ENCODE peak calls at places on chromosomes 1 and 21, in four cellular contexts. Q is H1, I is HepG2, K is GM12878. P is an unnamed sample.

GRCh38 chr1:186876436-186876835 is 47.7 kb downstream of the PLA2G4A start:
- DNase-seq in Q (no peak), I (no peak), K (no peak), P (no peak)

GRCh38 chr1:33758698-33759097 is 105.2 kb upstream of the HMGB4 start:
- DNase-seq in Q (no peak), I (no peak), K (no peak), P (no peak)

GRCh38 chr1:211726467-211726866 is 51.0 kb upstream of the NEK2 start:
- DNase-seq in Q (no peak), I (no peak), K (no peak), P (no peak)

GRCh38 chr1:94463765-94464330 is 45.7 kb downstream of the ABCD3 start:
- DNase-seq in Q (no peak), I (peak; percentile 71), K (no peak), P (peak; percentile 28)

GRCh38 chr1:117682372-117682771 is 76.5 kb downstream of the TENT5C start:
- DNase-seq in Q (no peak), I (no peak), K (no peak), P (no peak)

GRCh38 chr1:181111559-181111958 is 23.1 kb downstream of the IER5 start:
- DNase-seq in Q (no peak), I (peak; percentile 13), K (no peak), P (no peak)

GRCh38 chr1:55288245-55288644 is 73.1 kb upstream of the USP24 start:
- DNase-seq in Q (no peak), I (no peak), K (peak; percentile 55), P (no peak)

GRCh38 chr1:22131875-22132486 is 10.9 kb downstream of the WNT4 start:
- DNase-seq in Q (peak; percentile 43), I (peak; percentile 30), K (no peak), P (no peak)

GRCh38 chr1:152227310-152227928 is 3.4 kb upstream of the HRNR start:
- DNase-seq in Q (no peak), I (no peak), K (no peak), P (no peak)

GRCh38 chr1:77926561-77927357 is 38.3 kb downstream of the NEXN start:
- DNase-seq in Q (no peak), I (no peak), K (peak; percentile 38), P (no peak)

GRCh38 chr1:65757531-65757930 is 35.2 kb upstream of the PDE4B start:
- DNase-seq in Q (no peak), I (no peak), K (no peak), P (no peak)

GRCh38 chr1:226624526-226624925 is 76.0 kb downstream of the STUM start:
- DNase-seq in Q (no peak), I (no peak), K (no peak), P (no peak)

GRCh38 chr1:54811739-54812655 is 10.9 kb upstream of the TTC22 start:
- DNase-seq in Q (no peak), I (no peak), K (no peak), P (no peak)

GRCh38 chr1:180234369-180235076 is 4.5 kb downstream of the LHX4 start:
- DNase-seq in Q (no peak), I (no peak), K (no peak), P (no peak)

GRCh38 chr1:77473690-77474089 is 191.9 kb downstream of the AK5 start:
- DNase-seq in Q (no peak), I (no peak), K (no peak), P (no peak)

GRCh38 chr1:207091185-207091906 is 2.7 kb downstream of the C4BPB start:
- DNase-seq in Q (no peak), I (peak; percentile 7), K (no peak), P (no peak)

GRCh38 chr21:41578083-41578482 is 70.1 kb upstream of the TMPRSS2 start:
- DNase-seq in Q (no peak), I (no peak), K (no peak), P (no peak)

GRCh38 chr21:21200103-21200938 is 202.1 kb downstream of the NCAM2 start:
- DNase-seq in Q (no peak), I (no peak), K (no peak), P (peak; percentile 3)

GRCh38 chr1:157653494-157653873 is 47.1 kb downstream of the FCRL3 start:
- DNase-seq in Q (no peak), I (no peak), K (no peak), P (no peak)

GRCh38 chr1:161013591-161014513 is 7.1 kb downstream of the F11R start:
- DNase-seq in Q (no peak), I (peak; percentile 99), K (peak; percentile 74), P (no peak)

GRCh38 chr1:113276507-113276906 is 113.8 kb upstream of the MAGI3 start:
- DNase-seq in Q (no peak), I (no peak), K (no peak), P (no peak)

GRCh38 chr1:113275691-113276090 is 114.6 kb upstream of the MAGI3 start:
- DNase-seq in Q (no peak), I (no peak), K (no peak), P (no peak)

GRCh38 chr1:113278777-113279176 is 111.5 kb upstream of the MAGI3 start:
- DNase-seq in Q (no peak), I (no peak), K (no peak), P (no peak)

GRCh38 chr1:113278371-113278770 is 111.9 kb upstream of the MAGI3 start:
- DNase-seq in Q (no peak), I (no peak), K (no peak), P (no peak)

GRCh38 chr1:113275083-113275482 is 115.2 kb upstream of the MAGI3 start:
- DNase-seq in Q (no peak), I (no peak), K (no peak), P (no peak)
- H3K9ac ChIP-seq in Q (no peak overlapping the region), I (no peak overlapping the region), K (no peak overlapping the region), P (no peak overlapping the region)

GRCh38 chr1:245693941-245694340 is 539.2 kb downstream of the KIF26B start:
- DNase-seq in Q (no peak), I (no peak), K (no peak), P (no peak)
- H3K27me3 ChIP-seq in Q (peaks cover under 1% of the 10 kb centered on the region), I (no peaks in the 10 kb centered on the region), K (no peaks in the 10 kb centered on the region), P (no peaks in the 10 kb centered on the region)

DNA sequence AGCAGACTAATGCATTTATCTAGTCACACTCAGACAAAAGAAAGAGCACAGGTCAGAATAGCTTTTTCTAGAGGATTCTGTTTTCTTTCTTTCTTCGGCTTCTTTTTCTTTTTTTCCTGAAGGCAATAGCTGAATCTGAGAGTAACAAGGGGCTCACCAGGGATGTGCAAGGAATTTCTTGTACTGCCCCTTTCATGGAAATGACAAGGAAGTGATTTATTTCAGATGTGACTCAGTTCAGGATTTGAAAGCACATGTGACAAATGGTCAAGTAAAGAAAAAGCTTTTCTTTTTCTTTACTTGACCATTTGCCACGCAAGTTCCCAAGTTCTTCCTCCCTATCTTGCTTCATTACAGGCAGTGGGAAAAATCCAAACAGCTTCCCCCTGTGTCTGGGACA is 202.0 kb downstream of the GABPA start:
- DNase-seq in Q (no peak), I (no peak), K (no peak), P (no peak)
- TF ChIP-seq SUZ12 in Q (no peak), I (no peak), K (no peak), P (no peak)

DNA sequence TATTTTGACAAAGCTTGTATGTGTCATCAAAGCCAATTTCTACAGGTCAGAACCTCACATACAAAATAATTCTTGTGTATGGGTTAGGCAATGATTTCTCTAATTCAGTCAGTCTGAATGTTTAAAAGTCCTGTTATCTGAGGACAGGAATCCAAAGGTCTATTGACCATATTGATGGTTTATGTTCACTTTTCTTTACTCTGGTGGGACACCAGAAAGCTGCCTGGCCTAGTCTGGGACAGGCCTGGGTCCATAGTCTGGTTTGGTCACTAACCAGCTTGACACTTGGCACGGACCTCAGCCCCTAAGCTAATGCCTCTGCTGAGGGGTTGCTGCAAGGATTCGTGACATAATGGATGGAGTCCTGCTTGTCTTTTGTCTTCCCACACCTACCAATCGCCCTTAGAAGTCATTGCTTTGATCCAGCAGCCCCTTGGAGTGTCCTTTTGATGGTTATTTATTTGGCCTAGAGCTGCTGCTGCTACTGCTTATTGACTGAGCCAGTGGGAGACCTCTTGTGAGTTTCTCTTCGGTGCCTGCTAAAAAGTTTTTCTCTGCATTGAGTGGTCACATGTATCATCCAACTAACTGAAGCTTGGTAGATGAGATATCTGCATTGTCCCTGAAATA is 15.7 kb downstream of the IFNAR2 start:
- DNase-seq in Q (no peak), I (peak; percentile 59), K (no peak), P (no peak)
- H3K9ac ChIP-seq in Q (no peak overlapping the region), I (no peak overlapping the region), K (no peak overlapping the region), P (no peak overlapping the region)

GRCh38 chr1:41371630-41372599 is 10.7 kb downstream of the FOXO6 start:
- DNase-seq in Q (peak; percentile 80), I (peak; percentile 13), K (no peak), P (peak; percentile 88)

GRCh38 chr1:41370225-41370624 is 9.0 kb downstream of the FOXO6 start:
- DNase-seq in Q (no peak), I (no peak), K (no peak), P (no peak)

GRCh38 chr1:41372600-41372993 is 11.4 kb downstream of the FOXO6 start:
- DNase-seq in Q (no peak), I (no peak), K (no peak), P (no peak)

GRCh38 chr1:41369531-41369930 is 8.3 kb downstream of the FOXO6 start:
- DNase-seq in Q (no peak), I (no peak), K (no peak), P (no peak)

DNA sequence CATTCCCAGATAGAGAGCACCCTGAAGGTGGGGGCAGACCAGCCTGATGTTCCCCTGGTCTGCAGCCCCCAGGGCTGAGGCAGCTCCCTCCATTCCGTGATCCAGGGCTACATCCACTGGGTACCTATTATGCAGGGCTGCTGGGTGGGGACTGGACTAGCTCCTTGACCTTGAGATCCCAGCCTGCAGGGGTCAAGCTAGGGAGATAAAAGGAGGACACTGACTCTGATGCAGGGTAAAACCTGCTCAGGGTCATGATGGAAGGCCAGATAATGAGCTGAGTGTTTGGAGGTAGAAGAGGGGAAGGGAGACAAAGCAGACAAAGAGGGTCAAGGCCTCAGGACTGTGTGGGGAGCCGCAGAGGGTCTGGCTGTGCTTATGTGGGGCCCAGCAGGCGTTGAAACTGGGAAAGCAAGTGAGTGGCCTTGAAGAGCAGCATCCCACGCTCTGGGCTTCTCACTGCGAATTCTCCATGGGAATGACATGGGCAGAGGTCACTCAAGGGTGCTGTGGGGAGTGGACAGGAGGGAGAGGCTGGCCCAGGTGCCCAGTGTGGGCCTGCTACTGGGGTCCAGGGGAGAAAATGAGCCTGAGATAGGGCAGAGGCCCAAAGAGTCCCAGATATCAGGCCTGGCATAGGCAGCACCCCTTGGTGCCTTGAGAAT is 9.7 kb downstream of the FOXO6 start:
- DNase-seq in Q (no peak), I (no peak), K (no peak), P (no peak)
- H3K27me3 ChIP-seq in Q (peaks cover 12% of the 10 kb centered on the region), I (peaks cover 3% of the 10 kb centered on the region), K (peaks cover 2% of the 10 kb centered on the region), P (peaks cover 62% of the 10 kb centered on the region)

GRCh38 chr21:15695241-15695640 is 34.5 kb upstream of the USP25 start:
- DNase-seq in Q (no peak), I (no peak), K (no peak), P (no peak)

GRCh38 chr21:15687208-15687607 is 42.6 kb upstream of the USP25 start:
- DNase-seq in Q (no peak), I (no peak), K (no peak), P (no peak)

GRCh38 chr21:15688016-15688415 is 41.8 kb upstream of the USP25 start:
- DNase-seq in Q (no peak), I (no peak), K (no peak), P (no peak)

GRCh38 chr21:15688809-15689208 is 41.0 kb upstream of the USP25 start:
- DNase-seq in Q (no peak), I (no peak), K (no peak), P (no peak)

DNA sequence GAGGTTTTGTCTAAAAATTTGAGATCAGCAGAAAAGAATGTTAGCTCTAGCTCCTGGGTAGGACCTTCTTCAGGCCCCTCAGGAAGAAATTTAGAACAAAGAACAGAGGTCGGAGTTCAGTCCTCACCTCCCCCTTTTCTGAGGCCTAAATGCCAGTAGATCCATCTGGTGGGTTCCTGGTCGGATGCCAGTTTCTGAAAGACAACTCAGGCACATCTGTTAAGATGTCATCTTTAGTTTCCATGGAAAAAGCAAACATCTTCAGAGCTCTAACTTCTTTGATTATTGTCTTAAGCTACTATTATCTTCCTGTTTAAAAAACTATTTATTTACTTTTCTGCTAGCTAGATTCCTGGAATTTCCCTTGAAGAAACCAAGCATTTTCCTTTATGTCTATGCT is 37.1 kb upstream of the USP25 start:
- DNase-seq in Q (no peak), I (no peak), K (no peak), P (no peak)
- TF ChIP-seq SUZ12 in Q (no peak), I (no peak), K (no peak), P (no peak)

P was measured in NT2/D1.